ENCODE peak calls at places on chromosomes 6 and 20, in eight cellular contexts. G is AG04450; R is astrocyte of the cerebellum; N is testis; P is epithelial cell of esophagus; K is CD8-positive, alpha-beta T cell; W is choroid plexus epithelial cell; C is fibroblast of lung. J is an unnamed sample.

GRCh38 chr6:148570456-148570855 is 176.4 kb upstream of the UST start:
- DNase-seq in P (no peak), N (no peak), C (no peak), R (no peak), K (no peak), G (no peak), W (no peak), J (no peak)

GRCh38 chr6:33000053-33000452 is 9.3 kb downstream of the HLA-DOA start:
- DNase-seq in K (no peak), R (no peak), W (peak), C (no peak), P (peak), G (no peak), N (no peak), J (peak)

GRCh38 chr6:142400495-142400894 is 98.7 kb downstream of the ADGRG6 start:
- DNase-seq in C (no peak), N (no peak), W (peak), K (no peak), R (no peak), G (no peak), P (no peak), J (peak)

GRCh38 chr6:2186516-2186915 is 58.9 kb downstream of the GMDS start:
- DNase-seq in K (no peak), R (no peak), N (no peak), G (no peak), C (no peak), P (peak), W (no peak), J (no peak)

GRCh38 chr20:48716086-48716485 is 111.7 kb downstream of the PREX1 start:
- DNase-seq in C (no peak), W (no peak), P (no peak), K (peak), G (no peak), R (no peak), N (no peak), J (no peak)

GRCh38 chr6:12592634-12593033 is 123.9 kb upstream of the PHACTR1 start:
- DNase-seq in N (no peak), P (peak), K (no peak), R (no peak), C (no peak), G (no peak), W (peak), J (peak)

GRCh38 chr6:97978855-97979271 is 695.8 kb upstream of the MMS22L start:
- DNase-seq in W (no peak), N (peak), P (peak), C (no peak), G (no peak), K (no peak), R (no peak), J (peak)

GRCh38 chr20:1499528-1500420 is 8.6 kb upstream of the SIRPB2 start:
- DNase-seq in P (peak), C (no peak), R (no peak), N (no peak), G (no peak), K (no peak), W (no peak), J (peak)

GRCh38 chr6:35359744-35360348 is 17.5 kb downstream of the PPARD start:
- DNase-seq in N (peak), R (peak), G (no peak), C (peak), W (peak), P (peak), K (no peak), J (peak)

GRCh38 chr6:169099411-169100202 is 154.0 kb downstream of the THBS2 start:
- DNase-seq in K (no peak), N (no peak), C (peak), R (no peak), G (no peak), P (peak), W (peak), J (peak)

GRCh38 chr20:58065508-58066361 is 162.7 kb downstream of the ANKRD60 start:
- DNase-seq in N (no peak), R (peak), P (peak), C (no peak), G (no peak), W (no peak), K (peak), J (peak)

GRCh38 chr6:48736486-48737206 is 625.6 kb upstream of the PTCHD4 start:
- DNase-seq in W (peak), R (peak), P (peak), K (no peak), N (no peak), C (peak), G (peak), J (no peak)

GRCh38 chr6:98842489-98843180 is 8.3 kb downstream of the POU3F2 start:
- DNase-seq in N (no peak), C (no peak), P (no peak), R (no peak), G (no peak), K (no peak), W (no peak), J (no peak)

GRCh38 chr20:1319051-1319450 is 9.9 kb downstream of the SDCBP2 start:
- DNase-seq in K (no peak), R (no peak), G (no peak), C (no peak), P (no peak), N (no peak), W (no peak), J (no peak)

GRCh38 chr6:20447581-20448132 is 46.0 kb downstream of the E2F3 start:
- DNase-seq in K (no peak), C (peak), G (no peak), P (no peak), W (no peak), N (no peak), R (no peak), J (no peak)

GRCh38 chr6:139159016-139159415 is 24.1 kb downstream of the HECA start:
- DNase-seq in P (peak), K (no peak), G (no peak), C (no peak), N (no peak), R (no peak), W (no peak), J (no peak)

GRCh38 chr6:139164001-139164400 is 29.1 kb downstream of the HECA start:
- DNase-seq in K (no peak), P (no peak), W (no peak), R (no peak), G (no peak), C (no peak), N (no peak), J (peak)

GRCh38 chr6:139161817-139162284 is 27.0 kb downstream of the HECA start:
- DNase-seq in C (no peak), G (no peak), N (no peak), R (no peak), K (peak), W (no peak), P (no peak), J (no peak)

GRCh38 chr6:139165324-139165723 is 30.4 kb downstream of the HECA start:
- DNase-seq in P (no peak), N (no peak), R (no peak), G (no peak), W (no peak), K (no peak), C (no peak), J (no peak)

DNA sequence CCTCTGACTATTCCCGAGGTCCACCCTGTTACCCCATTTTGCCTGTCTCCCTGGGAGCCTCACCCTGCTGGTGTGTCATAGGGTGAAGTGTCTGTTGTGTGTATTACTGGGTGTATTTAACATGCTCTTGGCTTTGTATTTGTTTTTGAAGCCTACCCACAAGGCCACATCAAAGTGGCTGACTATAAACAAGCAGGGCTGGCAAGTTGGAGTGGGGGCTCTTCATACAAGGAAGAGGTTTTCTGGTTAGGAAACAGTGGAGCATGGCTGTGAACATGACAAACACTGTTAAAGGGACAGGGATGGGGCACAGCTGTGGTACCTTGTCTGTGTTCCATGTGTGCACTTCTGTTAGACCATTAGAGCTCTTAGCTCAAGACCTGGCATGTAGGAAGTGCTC is 26.3 kb downstream of the HECA start:
- DNase-seq in N (no peak), G (no peak), W (peak), K (peak), R (peak), C (peak), P (peak), J (no peak)
- H3K4me3 ChIP-seq in N (no peak), G (no peak), W (no peak), K (peak), R (no peak), C (no peak), P (no peak), J (no peak)

GRCh38 chr6:41504526-41505021 is 41.6 kb upstream of the FOXP4 start:
- DNase-seq in N (peak), P (no peak), R (no peak), G (no peak), C (peak), K (no peak), W (peak), J (no peak)
- H3K4me3 ChIP-seq in N (peak), P (no peak), R (no peak), G (peak), C (no peak), K (no peak), W (no peak), J (no peak)

GRCh38 chr6:54063228-54063539 is 48.1 kb upstream of the MLIP start:
- DNase-seq in W (no peak), P (no peak), C (no peak), K (no peak), G (no peak), R (no peak), N (no peak), J (no peak)
- H3K4me3 ChIP-seq in W (no peak), P (no peak), C (no peak), K (no peak), G (no peak), R (no peak), N (no peak), J (no peak)

GRCh38 chr6:15504581-15505350 is 158.1 kb downstream of the DTNBP1 start:
- DNase-seq in W (peak), K (no peak), P (peak), C (peak), N (peak), R (peak), G (peak), J (no peak)
- H3K4me3 ChIP-seq in W (peak), K (no peak), P (no peak), C (peak), N (no peak), R (peak), G (peak), J (no peak)

DNA sequence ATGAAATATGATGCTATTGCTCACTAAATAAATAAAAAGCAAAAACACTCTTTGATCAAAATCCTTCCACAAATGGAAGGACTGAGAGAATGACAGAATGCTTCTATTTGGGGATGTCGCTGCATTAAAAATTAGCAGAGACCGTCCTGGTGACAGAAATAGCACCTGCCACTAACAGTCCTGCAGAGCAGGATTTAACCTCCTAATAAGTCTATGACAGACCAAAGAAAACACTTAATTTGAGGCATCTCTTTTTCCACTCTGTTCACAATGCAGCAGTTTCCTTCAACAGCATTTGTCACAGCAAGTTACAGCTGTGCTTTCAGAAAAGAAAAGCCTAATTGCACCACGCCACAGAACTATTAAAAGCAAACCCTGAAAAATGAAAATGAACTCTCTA is 140.6 kb upstream of the BEND6 start:
- DNase-seq in N (no peak), C (no peak), G (no peak), K (no peak), W (no peak), R (no peak), P (no peak), J (no peak)
- H3K4me3 ChIP-seq in N (no peak), C (no peak), G (no peak), K (no peak), W (no peak), R (no peak), P (no peak), J (no peak)

GRCh38 chr20:63554361-63555278 is 661 bp downstream of the FNDC11 start:
- DNase-seq in W (no peak), G (no peak), N (no peak), P (no peak), C (no peak), K (no peak), R (no peak), J (no peak)
- H3K4me3 ChIP-seq in W (no peak), G (peak), N (peak), P (no peak), C (no peak), K (peak), R (peak), J (peak)